ENCODE peak calls at places on chromosomes 11 and 22, in nine cellular contexts. S is Panc1, L is cardiac muscle cell, O is sigmoid colon, W is A549, Y is adrenal gland, D is lung, C is H9, F is suprapubic skin. E is an unnamed sample. For H3K9me3, the result is how much of the 10 kb centered on the place peaks cover.

GRCh38 chr11:107928767-107929507 is 689 bp downstream of the RAB39A start:
- DNase-seq in S (no peak), L (peak), O (no peak), W (no peak), Y (peak), D (no peak), C (peak), F (no peak), E (peak)

GRCh38 chr22:19955241-19956128 is 13.9 kb upstream of the TXNRD2 start:
- DNase-seq in S (no peak), L (no peak), O (peak), W (no peak), Y (no peak), D (no peak), C (no peak), F (peak), E (peak)

GRCh38 chr11:33263549-33263948 is 6.4 kb downstream of the HIPK3 start:
- DNase-seq in S (no peak), L (no peak), O (no peak), W (no peak), Y (no peak), D (no peak), C (no peak), F (no peak), E (no peak)

GRCh38 chr11:50075856-50076255 is 43.2 kb downstream of the OR4C45 start:
- DNase-seq in S (no peak), L (no peak), O (no peak), W (no peak), Y (no peak), D (no peak), C (no peak), F (no peak), E (no peak)

GRCh38 chr11:63670738-63671321 is 346 bp downstream of the ATL3 start:
- DNase-seq in S (no peak), L (peak), O (peak), W (peak), Y (peak), D (peak), C (peak), F (no peak), E (no peak)

GRCh38 chr11:74672956-74673895 is 58.0 kb downstream of the CHRDL2 start:
- DNase-seq in S (no peak), L (no peak), O (peak), W (peak), Y (peak), D (peak), C (no peak), F (no peak), E (peak)

GRCh38 chr11:109193880-109194279 is 228.1 kb upstream of the C11orf87 start:
- DNase-seq in S (no peak), L (no peak), O (no peak), W (no peak), Y (no peak), D (no peak), C (no peak), F (no peak), E (no peak)

GRCh38 chr11:118634435-118635236 is 27.2 kb downstream of the PHLDB1 start:
- DNase-seq in S (no peak), L (peak), O (peak), W (no peak), Y (peak), D (peak), C (peak), F (no peak), E (peak)

GRCh38 chr11:116792869-116793475 is 1.3 kb upstream of the APOA5 start:
- DNase-seq in S (peak), L (no peak), O (no peak), W (no peak), Y (no peak), D (no peak), C (no peak), F (no peak), E (no peak)

GRCh38 chr22:28761449-28761755 is 11.1 kb upstream of the CCDC117 start:
- DNase-seq in S (no peak), L (no peak), O (no peak), W (no peak), Y (no peak), D (no peak), C (peak), F (no peak), E (no peak)

GRCh38 chr22:42719656-42720262 is 911 bp downstream of the A4GALT start:
- DNase-seq in S (no peak), L (no peak), O (no peak), W (no peak), Y (no peak), D (no peak), C (no peak), F (no peak), E (peak)

GRCh38 chr22:42895087-42895486 is 38.0 kb upstream of the ARFGAP3 start:
- DNase-seq in S (no peak), L (no peak), O (no peak), W (no peak), Y (no peak), D (no peak), C (no peak), F (no peak), E (no peak)

GRCh38 chr11:22732588-22732987 is 66.2 kb downstream of the GAS2 start:
- DNase-seq in S (no peak), L (no peak), O (no peak), W (no peak), Y (no peak), D (no peak), C (no peak), F (no peak), E (no peak)

GRCh38 chr22:32905400-32905799 is 103.9 kb downstream of the TIMP3 start:
- DNase-seq in S (no peak), L (peak), O (peak), W (no peak), Y (peak), D (no peak), C (no peak), F (no peak), E (no peak)

GRCh38 chr22:32900856-32901255 is 99.4 kb downstream of the TIMP3 start:
- DNase-seq in S (no peak), L (no peak), O (no peak), W (no peak), Y (no peak), D (no peak), C (no peak), F (no peak), E (no peak)

GRCh38 chr22:32897400-32897799 is 95.9 kb downstream of the TIMP3 start:
- DNase-seq in S (no peak), L (no peak), O (no peak), W (no peak), Y (no peak), D (no peak), C (no peak), F (no peak), E (no peak)

GRCh38 chr22:32904044-32904443 is 102.5 kb downstream of the TIMP3 start:
- DNase-seq in S (no peak), L (peak), O (peak), W (peak), Y (peak), D (peak), C (peak), F (no peak), E (no peak)

GRCh38 chr22:32901925-32902324 is 100.4 kb downstream of the TIMP3 start:
- DNase-seq in S (no peak), L (no peak), O (no peak), W (no peak), Y (no peak), D (no peak), C (no peak), F (no peak), E (no peak)
- H3K9me3 ChIP-seq in S (under half), L (under half), O (under half), W (under half), Y (under half), D (under half), C (under half), F (under half), E (under half)

GRCh38 chr22:36052505-36052941 is 23.9 kb upstream of the RBFOX2 start:
- DNase-seq in S (no peak), L (no peak), O (no peak), W (peak), Y (no peak), D (no peak), C (no peak), F (no peak), E (no peak)
- H3K27ac ChIP-seq in S (no peak), L (no peak), O (no peak), W (no peak), Y (no peak), D (no peak), C (no peak), F (peak), E (no peak)

DNA sequence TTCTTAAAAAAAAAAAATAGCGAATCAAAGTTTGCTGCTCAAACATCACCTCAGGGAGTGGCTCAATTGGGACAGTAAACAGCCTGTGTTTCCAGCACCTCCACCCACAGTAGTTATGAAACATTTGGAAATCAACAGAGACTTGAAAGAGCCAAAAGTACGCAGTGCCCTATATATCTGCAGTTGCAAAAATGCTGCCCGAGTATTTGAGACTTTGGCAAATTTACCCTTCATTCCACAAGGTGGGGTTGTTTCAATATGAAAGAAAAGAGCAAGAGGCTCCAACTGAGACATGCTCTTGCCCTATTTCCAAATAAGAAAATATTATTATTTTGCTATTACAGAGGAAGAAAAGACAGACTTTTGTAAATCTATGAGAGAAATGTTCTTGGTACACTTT is 851.1 kb upstream of the RAG2 start:
- DNase-seq in S (no peak), L (peak), O (no peak), W (no peak), Y (peak), D (no peak), C (no peak), F (no peak), E (no peak)
- TF ChIP-seq CTCF in S (peak), L (peak), O (no peak), W (no peak), Y (peak), D (no peak), C (peak), F (no peak), E (peak)

DNA sequence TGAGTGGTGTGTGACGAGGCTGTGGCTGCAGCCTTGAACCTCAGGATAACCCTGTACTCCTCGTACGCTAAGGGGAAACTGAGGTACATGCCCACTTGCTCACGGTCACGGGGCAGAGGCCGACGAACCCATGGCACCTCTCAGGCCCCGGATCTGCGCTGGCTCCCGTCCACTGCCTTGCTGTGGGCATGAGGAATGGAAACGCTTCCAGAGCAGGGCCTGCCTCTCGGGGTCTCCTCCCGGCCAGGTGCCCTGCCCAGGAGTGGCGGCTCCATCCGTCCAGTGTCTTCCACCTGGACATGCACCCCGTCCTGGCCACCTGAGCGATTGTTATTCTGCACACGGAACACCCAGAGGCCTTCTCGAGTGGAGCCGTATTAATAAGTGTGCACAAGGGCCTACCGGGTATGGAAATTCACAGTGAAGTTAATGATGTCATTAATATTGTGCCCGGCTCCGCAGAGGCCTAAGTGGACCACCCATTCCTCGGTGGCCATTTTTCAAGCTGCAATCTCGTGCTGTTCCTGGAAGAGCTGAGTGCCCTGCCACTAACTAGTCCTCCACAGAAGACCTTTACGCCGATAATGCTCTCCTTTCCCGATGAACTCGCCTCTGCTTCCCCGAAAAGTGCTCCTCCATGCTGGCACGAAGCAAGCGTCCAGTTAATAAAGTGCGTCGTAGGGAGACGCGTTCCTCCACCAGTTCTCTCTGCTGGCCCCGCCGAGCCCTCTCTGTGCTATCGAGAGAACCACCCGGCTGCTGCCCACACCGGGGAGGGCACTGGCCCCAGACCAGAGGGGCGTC is 927.9 kb downstream of the BRD1 start:
- DNase-seq in S (no peak), L (no peak), O (peak), W (no peak), Y (no peak), D (no peak), C (peak), F (no peak), E (no peak)
- H3K9me3 ChIP-seq in S (under half), L (under half), O (under half), W (under half), Y (under half), D (under half), C (under half), F (under half), E (under half)

GRCh38 chr22:31274017-31274416 is 18.3 kb downstream of the PIK3IP1 start:
- DNase-seq in S (no peak), L (no peak), O (peak), W (no peak), Y (no peak), D (peak), C (no peak), F (no peak), E (no peak)
- H3K27ac ChIP-seq in S (no peak), L (no peak), O (no peak), W (no peak), Y (no peak), D (no peak), C (no peak), F (no peak), E (no peak)

DNA sequence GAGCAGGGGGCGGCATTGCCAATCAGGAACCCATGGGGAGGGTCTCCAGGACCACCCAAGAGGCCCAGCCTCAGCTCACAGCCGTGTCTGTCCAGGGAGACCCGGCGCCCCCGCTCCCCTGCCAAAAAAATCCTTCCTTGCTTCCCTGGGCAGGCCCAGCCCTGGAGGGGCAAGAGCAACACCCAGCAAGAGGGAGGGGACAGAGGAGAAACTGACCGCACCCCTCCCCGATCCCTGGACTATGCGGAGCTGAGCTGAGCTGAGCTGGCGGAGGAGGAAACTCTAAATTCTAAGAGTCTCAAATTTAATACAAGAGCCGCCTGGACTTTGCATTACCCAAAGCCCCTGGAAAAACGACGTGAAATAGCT is 52.0 kb upstream of the SHISAL1 start:
- DNase-seq in S (no peak), L (no peak), O (peak), W (no peak), Y (no peak), D (no peak), C (no peak), F (peak), E (peak)
- TF ChIP-seq CTCF in S (no peak), L (no peak), O (no peak), W (no peak), Y (no peak), D (no peak), C (no peak), F (no peak), E (no peak)

DNA sequence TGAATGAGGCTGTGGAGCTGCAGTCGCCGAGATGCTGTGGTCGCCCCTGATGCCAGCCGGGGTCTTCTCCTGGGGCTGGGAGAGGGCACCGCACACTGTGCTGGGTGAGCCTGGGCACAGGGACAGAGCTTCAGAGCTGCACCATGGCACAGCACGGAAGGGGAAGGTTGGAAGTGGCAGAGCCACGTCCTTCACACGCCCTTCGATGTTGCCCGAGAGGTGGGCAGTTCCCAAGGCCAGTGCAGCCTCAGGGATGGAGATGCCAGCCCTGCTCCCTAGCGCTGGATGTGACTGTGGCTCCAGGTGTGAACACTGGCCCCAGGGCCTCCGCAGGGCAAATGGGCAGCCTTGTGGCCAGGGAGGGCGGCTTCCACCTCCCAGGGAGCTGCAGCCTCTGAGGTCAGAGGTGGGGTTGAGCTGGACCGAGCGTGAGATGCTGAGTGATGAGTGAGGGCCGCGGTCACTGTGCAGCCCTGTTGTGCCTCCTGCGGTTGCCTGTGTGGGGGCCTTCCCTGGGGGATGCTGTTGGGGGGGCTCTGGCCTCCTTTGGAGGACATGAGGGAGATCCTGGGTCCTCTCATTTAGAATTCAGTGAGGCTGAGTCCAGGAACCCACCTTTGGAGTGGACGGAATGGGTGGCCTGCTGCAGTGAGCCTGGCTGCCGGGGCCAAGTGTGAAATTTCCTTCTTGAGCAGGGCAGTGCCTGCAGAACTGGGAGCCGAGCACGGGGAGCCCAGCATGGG is 1090.0 kb downstream of the BRD1 start:
- DNase-seq in S (no peak), L (no peak), O (peak), W (no peak), Y (no peak), D (no peak), C (no peak), F (peak), E (peak)
- H3K9me3 ChIP-seq in S (under half), L (under half), O (under half), W (under half), Y (under half), D (under half), C (under half), F (under half), E (under half)

GRCh38 chr11:61162092-61162935 is 1.1 kb upstream of the VPS37C start:
- DNase-seq in S (no peak), L (peak), O (peak), W (peak), Y (no peak), D (no peak), C (no peak), F (peak), E (no peak)
- H3K27ac ChIP-seq in S (peak), L (peak), O (peak), W (peak), Y (peak), D (peak), C (no peak), F (peak), E (peak)

GRCh38 chr22:26903030-26903856 is 245.9 kb downstream of the MIAT start:
- DNase-seq in S (no peak), L (peak), O (no peak), W (no peak), Y (no peak), D (no peak), C (peak), F (no peak), E (peak)
- TF ChIP-seq CTCF in S (no peak), L (no peak), O (no peak), W (no peak), Y (no peak), D (no peak), C (no peak), F (no peak), E (no peak)